ENCODE peak calls at places on chromosomes 16 and 17, in four cellular contexts. J is HAP-1, X is ovary, Q is HL-60. C is an unnamed sample.

GRCh38 chr17:79621151-79621940 is 10.5 kb upstream of the RBFOX3 start:
- DNase-seq in J (peak), X (no peak), Q (no peak), C (no peak)

GRCh38 chr16:88593489-88593888 is 23.3 kb downstream of the ZC3H18 start:
- DNase-seq in J (no peak), X (no peak), Q (no peak), C (no peak)

GRCh38 chr17:49553676-49554335 is 21.9 kb upstream of the NXPH3 start:
- DNase-seq in J (no peak), X (no peak), Q (no peak), C (no peak)

GRCh38 chr17:73551756-73552155 is 92.5 kb downstream of the SDK2 start:
- DNase-seq in J (no peak), X (no peak), Q (no peak), C (peak)

GRCh38 chr17:66803474-66803951 is 31.4 kb upstream of the CACNG5 start:
- DNase-seq in J (no peak), X (no peak), Q (no peak), C (no peak)

GRCh38 chr16:85867189-85867588 is 31.8 kb upstream of the IRF8 start:
- DNase-seq in J (no peak), X (no peak), Q (no peak), C (no peak)

GRCh38 chr16:48317614-48318013 is 67.6 kb downstream of the SIAH1 start:
- DNase-seq in J (no peak), X (no peak), Q (peak), C (no peak)

GRCh38 chr17:38730526-38731379 is 612 bp downstream of the CISD3 start:
- DNase-seq in J (peak), X (peak), Q (no peak), C (no peak)

GRCh38 chr16:2364638-2365210 is 24.2 kb upstream of the ABCA3 start:
- DNase-seq in J (no peak), X (no peak), Q (no peak), C (no peak)

GRCh38 chr16:85177448-85177846 is 65.2 kb upstream of the CIBAR2 start:
- DNase-seq in J (no peak), X (no peak), Q (no peak), C (no peak)

GRCh38 chr17:79138826-79139225 is 64.2 kb downstream of the ENGASE start:
- DNase-seq in J (no peak), X (no peak), Q (no peak), C (no peak)

GRCh38 chr16:85615014-85615851 is 2.1 kb downstream of the GSE1 start:
- DNase-seq in J (peak), X (no peak), Q (peak), C (peak)

GRCh38 chr17:3740611-3741073 is 16.9 kb downstream of the HASPIN start:
- DNase-seq in J (no peak), X (no peak), Q (peak), C (no peak)

GRCh38 chr16:65833171-65833871 is 533.2 kb upstream of the CDH5 start:
- DNase-seq in J (no peak), X (no peak), Q (no peak), C (no peak)

GRCh38 chr16:11546522-11547485 is 39.9 kb downstream of the LITAF start:
- DNase-seq in J (no peak), X (no peak), Q (no peak), C (no peak)

GRCh38 chr17:68184141-68184571 is 63.7 kb upstream of the AMZ2 start:
- DNase-seq in J (peak), X (no peak), Q (no peak), C (no peak)

GRCh38 chr17:68182016-68182315 is 65.9 kb upstream of the AMZ2 start:
- DNase-seq in J (no peak), X (no peak), Q (no peak), C (no peak)

GRCh38 chr17:68178831-68179230 is 69.0 kb upstream of the AMZ2 start:
- DNase-seq in J (no peak), X (no peak), Q (no peak), C (no peak)

GRCh38 chr17:68184816-68185436 is 62.9 kb upstream of the AMZ2 start:
- DNase-seq in J (peak), X (no peak), Q (no peak), C (peak)

DNA sequence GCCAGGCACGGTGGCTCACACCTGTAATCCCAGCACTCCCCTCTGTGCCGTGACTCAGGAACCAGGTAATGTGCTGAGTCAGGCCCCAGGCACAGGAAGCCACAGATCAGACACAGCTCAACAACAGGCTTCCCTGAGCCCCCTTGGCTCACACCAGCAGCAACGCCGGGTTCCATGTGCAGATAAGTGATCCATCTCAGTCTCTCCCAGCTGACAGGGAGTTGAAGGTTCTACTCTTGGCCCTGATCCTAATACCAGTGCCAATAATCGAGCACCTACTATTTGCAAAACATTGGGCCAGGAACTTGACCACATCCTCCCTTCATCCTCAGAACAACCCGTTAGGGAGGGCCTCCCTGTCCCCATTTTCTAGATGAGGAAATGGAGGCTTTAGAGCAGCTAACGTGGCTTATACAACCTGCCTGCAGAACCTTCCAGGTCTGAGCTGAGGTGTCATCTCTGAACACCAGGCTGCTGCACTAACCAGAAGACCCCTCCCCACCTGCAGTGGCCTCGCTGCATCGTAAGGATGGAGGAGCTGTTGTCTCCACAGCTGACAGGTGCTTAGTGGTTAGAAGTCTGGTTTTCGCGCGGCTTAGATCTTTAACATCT is 64.8 kb upstream of the AMZ2 start:
- DNase-seq in J (no peak), X (no peak), Q (no peak), C (no peak)
- H3K4me3 ChIP-seq in J (no peak), X (no peak), Q (no peak), C (peak)

GRCh38 chr16:50265716-50266336 is 525 bp upstream of the ADCY7 start:
- DNase-seq in J (no peak), X (no peak), Q (no peak), C (no peak)
- H3K4me3 ChIP-seq in J (no peak), X (no peak), Q (no peak), C (peak)

DNA sequence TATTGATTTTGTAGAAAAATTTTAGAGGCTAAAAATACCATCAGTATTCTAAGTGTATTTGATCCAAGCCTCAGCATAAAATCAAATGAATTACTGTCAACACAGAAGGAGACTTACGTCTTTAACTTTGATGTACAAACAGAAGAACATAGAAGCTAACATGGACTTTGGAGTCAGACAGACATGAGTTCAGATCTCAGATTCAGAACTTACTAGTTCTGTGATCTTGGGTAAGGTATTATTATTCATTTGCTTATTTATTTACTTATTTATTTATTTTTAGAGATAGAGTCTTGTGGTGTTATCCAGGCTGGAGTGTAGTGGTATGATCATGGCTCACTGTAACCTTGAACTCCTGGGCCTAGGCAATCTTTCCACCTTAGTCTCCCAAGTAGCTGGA is 4.0 kb upstream of the SLFN12L start:
- DNase-seq in J (no peak), X (no peak), Q (no peak), C (no peak)
- H3K4me3 ChIP-seq in J (no peak), X (peak), Q (peak), C (peak)

DNA sequence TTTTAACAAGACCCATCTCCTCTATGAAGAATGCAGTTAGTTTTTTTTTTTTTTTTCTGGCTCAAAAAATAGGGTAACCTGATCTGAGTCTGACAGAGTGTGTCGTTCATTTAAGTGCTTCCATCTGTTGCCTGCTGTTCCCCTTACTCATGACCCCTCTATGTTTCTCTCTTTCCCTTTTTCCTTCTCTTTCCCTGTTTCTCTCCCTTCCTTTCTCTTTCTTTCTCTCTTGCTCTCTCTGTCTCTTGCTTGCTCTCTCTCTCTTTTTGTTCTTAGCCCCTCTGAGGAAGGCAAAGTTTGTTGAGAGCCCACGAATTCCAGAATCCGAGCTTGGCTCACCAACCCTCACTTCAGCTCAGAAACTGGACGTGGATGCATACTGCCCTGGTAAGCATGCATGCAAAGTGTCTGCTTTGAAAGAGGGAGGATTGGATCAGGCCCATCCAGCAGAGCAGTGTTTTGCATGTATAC is 185.0 kb downstream of the TANC2 start:
- DNase-seq in J (peak), X (no peak), Q (no peak), C (no peak)
- H3K4me3 ChIP-seq in J (peak), X (no peak), Q (no peak), C (no peak)

GRCh38 chr17:80961516-80961915 is 30.1 kb upstream of the CHMP6 start:
- DNase-seq in J (no peak), X (peak), Q (no peak), C (no peak)

GRCh38 chr17:80960037-80960796 is 31.4 kb upstream of the CHMP6 start:
- DNase-seq in J (no peak), X (no peak), Q (no peak), C (no peak)

GRCh38 chr17:80960797-80961452 is 30.7 kb upstream of the CHMP6 start:
- DNase-seq in J (no peak), X (peak), Q (no peak), C (no peak)

GRCh38 chr17:80957461-80957941 is 34.1 kb upstream of the CHMP6 start:
- DNase-seq in J (no peak), X (no peak), Q (no peak), C (no peak)

DNA sequence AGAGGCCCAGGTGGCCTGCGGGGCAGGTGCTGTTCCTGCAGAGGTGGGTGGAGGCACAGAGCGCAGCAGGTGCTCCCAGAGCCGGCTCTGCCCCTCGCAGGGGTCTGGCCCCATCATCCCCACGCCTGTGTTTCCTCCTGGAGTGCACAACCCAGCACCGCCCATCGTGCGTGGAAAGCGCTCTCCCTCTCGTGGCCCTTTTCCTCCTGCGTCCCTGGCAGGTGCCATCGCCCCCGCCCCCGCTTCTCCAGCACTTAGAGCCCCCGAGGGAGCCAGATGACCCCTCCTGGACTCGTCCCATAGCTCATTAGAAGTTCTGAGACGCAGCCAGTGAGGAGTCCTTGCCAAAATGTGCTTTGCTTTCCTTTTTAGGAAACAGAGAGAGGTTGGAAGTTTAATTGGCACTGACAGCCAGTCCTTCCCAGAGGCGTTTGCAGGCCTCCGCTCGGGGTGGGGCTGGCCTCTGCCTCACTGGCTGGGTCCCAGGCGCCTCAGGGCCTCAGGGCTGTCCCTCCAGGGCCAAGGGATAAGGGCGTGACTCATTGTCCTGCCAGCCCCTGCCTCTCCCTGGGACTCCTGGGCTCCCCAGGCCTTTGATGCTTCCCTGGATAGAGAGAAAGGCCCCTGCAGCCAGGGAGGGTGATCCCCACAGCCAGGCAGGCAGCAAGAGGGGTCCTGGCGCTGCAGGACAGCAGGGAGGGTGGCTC is 32.2 kb upstream of the CHMP6 start:
- DNase-seq in J (no peak), X (peak), Q (no peak), C (no peak)
- H3K4me3 ChIP-seq in J (no peak), X (no peak), Q (no peak), C (no peak)

DNA sequence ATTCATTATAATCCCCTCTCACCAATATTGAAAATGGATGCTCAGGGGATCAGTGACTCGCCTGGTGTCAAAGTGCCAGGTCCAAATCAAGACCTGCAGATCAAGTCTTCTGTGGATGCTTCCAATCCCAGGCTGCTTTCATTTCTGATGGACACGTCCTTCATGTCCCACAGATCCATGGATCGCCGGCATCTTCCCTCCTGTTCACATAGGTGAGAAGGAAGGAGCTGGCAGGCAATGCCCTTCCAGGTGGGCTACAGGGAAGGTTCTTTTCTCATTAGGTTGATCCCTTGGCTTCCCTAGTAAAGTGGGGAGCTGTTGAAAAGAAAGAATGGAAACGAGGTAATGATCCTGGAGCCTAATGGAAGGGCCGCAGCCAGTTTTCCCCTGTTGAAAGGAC is 159.7 kb upstream of the RPH3AL start:
- DNase-seq in J (no peak), X (no peak), Q (no peak), C (no peak)
- H3K4me3 ChIP-seq in J (no peak), X (no peak), Q (no peak), C (no peak)